ENCODE peak calls at places on chromosome 12, in six cellular contexts. I, U, O, L, H and B are unnamed samples.

GRCh38 chr12:118743896-118744700 is 237.2 kb upstream of the SRRM4 start:
- DNase-seq in U (no peak), H (no peak), I (no peak), O (no peak), L (no peak), B (no peak)

GRCh38 chr12:108649668-108650067 is 16.0 kb upstream of the SELPLG start:
- DNase-seq in O (no peak), L (peak), U (peak), H (no peak), I (peak), B (peak)

GRCh38 chr12:25328082-25328712 is 77.5 kb upstream of the KRAS start:
- DNase-seq in U (no peak), O (no peak), H (no peak), L (peak), I (peak), B (no peak)

GRCh38 chr12:26293612-26294011 is 98.2 kb downstream of the SSPN start:
- DNase-seq in H (no peak), U (no peak), I (no peak), O (no peak), L (no peak), B (no peak)

GRCh38 chr12:112270673-112271072 is 111.6 kb downstream of the HECTD4 start:
- DNase-seq in L (peak), O (no peak), H (no peak), I (no peak), U (no peak), B (no peak)

GRCh38 chr12:11822071-11822818 is 172.8 kb downstream of the ETV6 start:
- DNase-seq in I (peak), H (no peak), O (no peak), L (peak), U (peak), B (peak)

GRCh38 chr12:45353944-45354343 is 138.0 kb downstream of the ANO6 start:
- DNase-seq in I (no peak), U (no peak), L (no peak), H (no peak), O (no peak), B (no peak)

GRCh38 chr12:31928246-31929139 is 30.7 kb upstream of the RESF1 start:
- DNase-seq in I (no peak), H (no peak), O (no peak), U (no peak), L (no peak), B (no peak)

GRCh38 chr12:83573676-83574075 is 887.0 kb downstream of the TMTC2 start:
- DNase-seq in O (peak), I (no peak), U (peak), H (peak), L (no peak), B (peak)

GRCh38 chr12:71447691-71448660 is 8.4 kb downstream of the LGR5 start:
- DNase-seq in L (no peak), H (no peak), O (no peak), U (peak), I (no peak), B (peak)

GRCh38 chr12:48183876-48184548 is 568 bp downstream of the CCDC184 start:
- DNase-seq in I (no peak), O (no peak), H (peak), U (no peak), L (no peak), B (no peak)

GRCh38 chr12:101297661-101298060 is 17.8 kb downstream of the UTP20 start:
- DNase-seq in I (peak), H (peak), U (peak), O (no peak), L (peak), B (no peak)

GRCh38 chr12:76945867-76946266 is 67.0 kb upstream of the CSRP2 start:
- DNase-seq in I (peak), H (no peak), L (no peak), U (no peak), O (no peak), B (no peak)

GRCh38 chr12:26741828-26742227 is 91.2 kb downstream of the ITPR2 start:
- DNase-seq in U (no peak), O (no peak), I (no peak), H (no peak), L (no peak), B (no peak)

GRCh38 chr12:21615441-21615840 is 10.8 kb upstream of the GYS2 start:
- DNase-seq in U (no peak), I (no peak), O (no peak), H (no peak), L (no peak), B (no peak)

GRCh38 chr12:116150001-116150400 is 127.5 kb downstream of the MED13L start:
- DNase-seq in U (no peak), O (no peak), L (no peak), H (no peak), I (no peak), B (no peak)

GRCh38 chr12:70543444-70543843 is 93.8 kb downstream of the PTPRB start:
- DNase-seq in I (peak), O (peak), H (peak), L (peak), U (peak), B (peak)

GRCh38 chr12:51262758-51263177 is 7.4 kb downstream of the SMAGP start:
- DNase-seq in H (peak), L (peak), I (peak), U (peak), O (peak), B (peak)

GRCh38 chr12:110372056-110372425 is 31.5 kb downstream of the ANAPC7 start:
- DNase-seq in O (no peak), L (no peak), H (no peak), I (no peak), U (no peak), B (no peak)

GRCh38 chr12:131194166-131194565 is 240.5 kb downstream of the ADGRD1 start:
- DNase-seq in I (no peak), U (no peak), L (no peak), O (peak), H (no peak), B (peak)

GRCh38 chr12:8709124-8709830 is 11.5 kb downstream of the RIMKLB start:
- DNase-seq in L (peak), O (no peak), U (peak), H (no peak), I (no peak), B (peak)

GRCh38 chr12:15839682-15840081 is 42.5 kb upstream of the STRAP start:
- DNase-seq in L (no peak), U (no peak), I (no peak), O (no peak), H (no peak), B (no peak)

GRCh38 chr12:113464852-113465719 is 6.6 kb downstream of the LHX5 start:
- DNase-seq in I (no peak), U (no peak), L (no peak), O (no peak), H (no peak), B (no peak)

GRCh38 chr12:113463746-113464743 is 7.6 kb downstream of the LHX5 start:
- DNase-seq in U (no peak), H (no peak), I (no peak), O (no peak), L (no peak), B (no peak)

GRCh38 chr12:113461666-113462065 is 10.0 kb downstream of the LHX5 start:
- DNase-seq in I (no peak), H (peak), L (no peak), O (peak), U (peak), B (no peak)

GRCh38 chr12:113462117-113462774 is 9.4 kb downstream of the LHX5 start:
- DNase-seq in U (peak), L (peak), O (peak), H (peak), I (peak), B (peak)

GRCh38 chr12:113462880-113463745 is 8.6 kb downstream of the LHX5 start:
- DNase-seq in U (no peak), O (no peak), H (no peak), I (no peak), L (no peak), B (no peak)
- H3K4me3 ChIP-seq in U (no peak), O (peak), H (no peak), I (no peak), L (no peak), B (no peak)

GRCh38 chr12:1795221-1795784 is 25.1 kb upstream of the LRTM2 start:
- DNase-seq in O (no peak), U (no peak), L (no peak), H (peak), I (no peak), B (no peak)

GRCh38 chr12:1797991-1798733 is 22.2 kb upstream of the LRTM2 start:
- DNase-seq in H (no peak), U (no peak), L (no peak), O (no peak), I (no peak), B (no peak)

GRCh38 chr12:1797011-1797901 is 23.1 kb upstream of the LRTM2 start:
- DNase-seq in L (no peak), O (no peak), H (no peak), U (peak), I (no peak), B (no peak)

GRCh38 chr12:1795785-1796514 is 24.4 kb upstream of the LRTM2 start:
- DNase-seq in U (peak), L (peak), I (peak), H (peak), O (peak), B (peak)

GRCh38 chr12:1796515-1797010 is 23.8 kb upstream of the LRTM2 start:
- DNase-seq in H (peak), I (no peak), L (no peak), U (peak), O (no peak), B (no peak)
- H3K4me3 ChIP-seq in H (peak), I (peak), L (peak), U (peak), O (peak), B (no peak)

GRCh38 chr12:62468935-62469334 is 2.3 kb downstream of the MON2 start:
- DNase-seq in U (no peak), O (no peak), L (no peak), I (no peak), H (no peak), B (no peak)
- H3K4me3 ChIP-seq in U (peak), O (no peak), L (peak), I (no peak), H (no peak), B (peak)

GRCh38 chr12:6229823-6230222 is 29.6 kb downstream of the CD9 start:
- DNase-seq in H (no peak), L (peak), I (peak), O (no peak), U (peak), B (peak)
- H3K4me3 ChIP-seq in H (no peak), L (no peak), I (no peak), O (no peak), U (peak), B (no peak)

GRCh38 chr12:94261119-94261518 is 112.7 kb downstream of the PLXNC1 start:
- DNase-seq in L (no peak), U (no peak), H (peak), O (no peak), I (no peak), B (no peak)

GRCh38 chr12:94262228-94263010 is 114.0 kb downstream of the PLXNC1 start:
- DNase-seq in U (peak), L (peak), I (peak), O (peak), H (no peak), B (peak)

GRCh38 chr12:94263011-94263786 is 114.8 kb downstream of the PLXNC1 start:
- DNase-seq in I (no peak), H (no peak), U (no peak), L (peak), O (no peak), B (no peak)

GRCh38 chr12:94260717-94261116 is 112.3 kb downstream of the PLXNC1 start:
- DNase-seq in H (no peak), O (no peak), L (no peak), I (no peak), U (no peak), B (no peak)

GRCh38 chr12:94261781-94262180 is 113.4 kb downstream of the PLXNC1 start:
- DNase-seq in O (no peak), L (peak), I (no peak), H (no peak), U (no peak), B (no peak)
- H3K4me3 ChIP-seq in O (no peak), L (peak), I (peak), H (no peak), U (peak), B (peak)

GRCh38 chr12:114698566-114699163 is 14.7 kb upstream of the TBX3 start:
- DNase-seq in U (no peak), H (peak), I (no peak), L (no peak), O (no peak), B (no peak)
- H3K4me3 ChIP-seq in U (peak), H (peak), I (no peak), L (no peak), O (no peak), B (peak)

DNA sequence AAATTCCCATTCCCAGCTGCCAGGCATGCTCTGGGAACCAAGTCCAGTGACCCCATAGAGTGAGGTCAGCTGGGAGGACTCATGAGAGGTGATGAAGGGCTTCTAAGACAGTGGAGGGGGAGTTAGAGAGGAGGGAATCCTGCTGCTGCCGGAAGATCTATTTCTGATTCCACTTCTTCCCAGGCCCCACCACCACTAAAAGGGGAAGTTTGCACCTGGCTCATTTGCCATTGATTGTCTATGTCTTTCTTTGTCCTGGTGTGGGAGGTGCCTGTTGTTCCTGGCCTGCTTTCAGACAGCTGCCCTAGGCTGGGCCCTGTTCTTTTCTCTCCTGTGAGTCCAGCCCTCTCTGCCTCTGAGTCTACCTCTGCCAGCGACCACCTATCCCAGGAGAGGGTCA is 3.0 kb upstream of the KRT6A start:
- DNase-seq in L (no peak), O (no peak), H (no peak), U (peak), I (no peak), B (no peak)
- H3K4me3 ChIP-seq in L (no peak), O (no peak), H (no peak), U (no peak), I (no peak), B (no peak)